ENCODE peak calls at places on chromosomes 13 and 19, in four cellular contexts. One of them, this sample, is unnamed.

GRCh38 chr19:43560687-43561086 is 14.6 kb downstream of the XRCC1 start:
- DNase-seq in nucleus accumbens: no peak
- DNase-seq in WTC11: peak
- DNase-seq in neural crest cell: no peak
- DNase-seq in this sample: no peak

GRCh38 chr13:73677041-73677589 is 457.1 kb downstream of the KLF12 start:
- DNase-seq in neural crest cell: no peak
- DNase-seq in WTC11: no peak
- DNase-seq in nucleus accumbens: no peak
- DNase-seq in this sample: no peak

GRCh38 chr13:39527961-39528720 is 74.9 kb downstream of the LHFPL6 start:
- DNase-seq in neural crest cell: no peak
- DNase-seq in nucleus accumbens: no peak
- DNase-seq in WTC11: no peak
- DNase-seq in this sample: no peak

GRCh38 chr13:46804391-46804815 is 7.4 kb upstream of the ESD start:
- DNase-seq in neural crest cell: no peak
- DNase-seq in nucleus accumbens: no peak
- DNase-seq in WTC11: no peak
- DNase-seq in this sample: no peak

GRCh38 chr13:75761373-75761772 is 125.2 kb downstream of the LMO7 start:
- DNase-seq in WTC11: no peak
- DNase-seq in neural crest cell: no peak
- DNase-seq in nucleus accumbens: no peak
- DNase-seq in this sample: no peak

GRCh38 chr19:4759388-4760284 is 31.9 kb upstream of the FEM1A start:
- DNase-seq in nucleus accumbens: peak
- DNase-seq in WTC11: peak
- DNase-seq in neural crest cell: peak
- DNase-seq in this sample: peak

GRCh38 chr19:5988520-5989387 is 10.8 kb upstream of the RANBP3 start:
- DNase-seq in nucleus accumbens: no peak
- DNase-seq in neural crest cell: no peak
- DNase-seq in WTC11: no peak
- DNase-seq in this sample: no peak

GRCh38 chr19:7152568-7152967 is 83.1 kb downstream of the ZNF557 start:
- DNase-seq in WTC11: no peak
- DNase-seq in nucleus accumbens: no peak
- DNase-seq in neural crest cell: no peak
- DNase-seq in this sample: no peak

GRCh38 chr13:99386495-99386894 is 79.3 kb upstream of the GPR183 start:
- DNase-seq in WTC11: no peak
- DNase-seq in neural crest cell: no peak
- DNase-seq in nucleus accumbens: no peak
- DNase-seq in this sample: no peak

GRCh38 chr19:29324717-29325116 is 111.8 kb upstream of the UQCRFS1 start:
- DNase-seq in WTC11: no peak
- DNase-seq in nucleus accumbens: no peak
- DNase-seq in neural crest cell: no peak
- DNase-seq in this sample: no peak

GRCh38 chr19:54608792-54609191 is 15.4 kb downstream of the LILRA1 start:
- DNase-seq in neural crest cell: no peak
- DNase-seq in WTC11: no peak
- DNase-seq in nucleus accumbens: no peak
- DNase-seq in this sample: no peak

GRCh38 chr19:16067205-16067938 is 8.9 kb upstream of the TPM4 start:
- DNase-seq in WTC11: no peak
- DNase-seq in neural crest cell: no peak
- DNase-seq in nucleus accumbens: no peak
- DNase-seq in this sample: no peak

GRCh38 chr19:46520616-46521015 is 24.9 kb upstream of the PNMA8B start:
- DNase-seq in nucleus accumbens: no peak
- DNase-seq in WTC11: no peak
- DNase-seq in neural crest cell: no peak
- DNase-seq in this sample: no peak

GRCh38 chr13:26050568-26051230 is 1.1 kb downstream of the SHISA2 start:
- DNase-seq in WTC11: peak
- DNase-seq in neural crest cell: peak
- DNase-seq in nucleus accumbens: no peak
- DNase-seq in this sample: no peak

GRCh38 chr13:100347941-100348340 is 240.6 kb downstream of the GGACT start:
- DNase-seq in WTC11: no peak
- DNase-seq in neural crest cell: no peak
- DNase-seq in nucleus accumbens: no peak
- DNase-seq in this sample: no peak

GRCh38 chr13:21229241-21230024 is 53.0 kb downstream of the MRPL57 start:
- DNase-seq in WTC11: no peak
- DNase-seq in neural crest cell: no peak
- DNase-seq in nucleus accumbens: no peak
- DNase-seq in this sample: no peak

GRCh38 chr13:112727581-112727980 is 37.7 kb downstream of the ATP11A start:
- DNase-seq in neural crest cell: no peak
- DNase-seq in nucleus accumbens: no peak
- DNase-seq in WTC11: no peak
- DNase-seq in this sample: no peak

GRCh38 chr19:43311706-43312105 is 41.8 kb upstream of the CD177 start:
- DNase-seq in WTC11: no peak
- DNase-seq in neural crest cell: no peak
- DNase-seq in nucleus accumbens: no peak
- DNase-seq in this sample: no peak

GRCh38 chr19:29881386-29881785 is 60.7 kb upstream of the URI1 start:
- DNase-seq in neural crest cell: no peak
- DNase-seq in nucleus accumbens: no peak
- DNase-seq in WTC11: no peak
- DNase-seq in this sample: no peak

GRCh38 chr13:107450931-107451330 is 764.4 kb downstream of the LIG4 start:
- DNase-seq in WTC11: no peak
- DNase-seq in neural crest cell: no peak
- DNase-seq in nucleus accumbens: no peak
- DNase-seq in this sample: no peak

GRCh38 chr19:46232029-46232428 is 2.5 kb downstream of the IGFL1 start:
- DNase-seq in neural crest cell: no peak
- DNase-seq in WTC11: no peak
- DNase-seq in nucleus accumbens: no peak
- DNase-seq in this sample: no peak

GRCh38 chr13:110799246-110800236 is 86.0 kb downstream of the ING1 start:
- DNase-seq in WTC11: no peak
- DNase-seq in nucleus accumbens: no peak
- DNase-seq in neural crest cell: no peak
- DNase-seq in this sample: no peak

GRCh38 chr19:5450482-5450881 is 4.7 kb upstream of the ZNRF4 start:
- DNase-seq in neural crest cell: no peak
- DNase-seq in nucleus accumbens: no peak
- DNase-seq in WTC11: no peak
- DNase-seq in this sample: no peak

GRCh38 chr13:50376895-50377575 is 361.8 kb downstream of the KCNRG start:
- DNase-seq in neural crest cell: no peak
- DNase-seq in WTC11: peak
- DNase-seq in nucleus accumbens: no peak
- DNase-seq in this sample: no peak

GRCh38 chr19:7725791-7726190 is 6.1 kb downstream of the CLEC4G start:
- DNase-seq in nucleus accumbens: no peak
- DNase-seq in WTC11: no peak
- DNase-seq in neural crest cell: no peak
- DNase-seq in this sample: no peak

GRCh38 chr19:35438527-35438926 is 9.5 kb upstream of the FFAR2 start:
- DNase-seq in nucleus accumbens: no peak
- DNase-seq in WTC11: no peak
- DNase-seq in neural crest cell: no peak
- DNase-seq in this sample: no peak

GRCh38 chr13:28528848-28529247 is 33.9 kb upstream of the FLT1 start:
- DNase-seq in WTC11: no peak
- DNase-seq in nucleus accumbens: no peak
- DNase-seq in neural crest cell: no peak
- DNase-seq in this sample: no peak

GRCh38 chr13:50011461-50011860 is 3.8 kb upstream of the KCNRG start:
- DNase-seq in nucleus accumbens: no peak
- DNase-seq in neural crest cell: no peak
- DNase-seq in WTC11: no peak
- DNase-seq in this sample: no peak

GRCh38 chr13:51603716-51604115 is 19.5 kb downstream of the WDFY2 start:
- DNase-seq in nucleus accumbens: no peak
- DNase-seq in WTC11: no peak
- DNase-seq in neural crest cell: no peak
- DNase-seq in this sample: no peak

GRCh38 chr19:46350758-46351159 is 3.9 kb downstream of the PPP5C start:
- DNase-seq in nucleus accumbens: no peak
- DNase-seq in WTC11: no peak
- DNase-seq in neural crest cell: no peak
- DNase-seq in this sample: peak

GRCh38 chr13:110448230-110448629 is 113.3 kb downstream of the RAB20 start:
- DNase-seq in WTC11: no peak
- DNase-seq in neural crest cell: no peak
- DNase-seq in nucleus accumbens: no peak
- DNase-seq in this sample: no peak

This sample was measured in activated CD4-positive, alpha-beta memory T cell treated with anti-CD3 and anti-CD28 coated beads, Interleukin-2, amount 10 ng/mL, durations not matched to agents 7 days and 5 days.